ENCODE peak calls at places on chromosomes 4 and X, in four cellular contexts. I is adrenal gland, C is aorta, Y is SJSA1. X is an unnamed sample. For H3K9me3 and H3K4me1, the result is how much of the 10 kb centered on the place peaks cover.

GRCh38 chrX:153878285-153878779 is 7.6 kb downstream of the L1CAM start:
- DNase-seq in I (no peak), C (no peak), Y (no peak), X (no peak)

GRCh38 chrX:41236629-41237028 is 97.3 kb upstream of the DDX3X start:
- DNase-seq in I (no peak), C (no peak), Y (no peak), X (no peak)

GRCh38 chr4:171162478-171162877 is 650.7 kb upstream of the GALNTL6 start:
- DNase-seq in I (no peak), C (no peak), Y (no peak), X (no peak)

GRCh38 chr4:81531410-81531809 is 59.7 kb upstream of the RASGEF1B start:
- DNase-seq in I (no peak), C (no peak), Y (no peak), X (peak)

GRCh38 chr4:36237366-36238353 is 6.7 kb downstream of the ARAP2 start:
- DNase-seq in I (no peak), C (no peak), Y (no peak), X (no peak)

GRCh38 chr4:157687971-157688370 is 467.4 kb downstream of the GRIA2 start:
- DNase-seq in I (no peak), C (no peak), Y (no peak), X (no peak)

GRCh38 chrX:78655642-78656041 is 3.5 kb downstream of the RTL3 start:
- DNase-seq in I (no peak), C (no peak), Y (no peak), X (no peak)

GRCh38 chr4:15232725-15233597 is 194.9 kb upstream of the C1QTNF7 start:
- DNase-seq in I (peak), C (no peak), Y (no peak), X (no peak)

GRCh38 chr4:150828159-150828558 is 186.9 kb downstream of the LRBA start:
- DNase-seq in I (no peak), C (no peak), Y (no peak), X (no peak)

GRCh38 chr4:26060286-26060685 is 146.3 kb downstream of the SMIM20 start:
- DNase-seq in I (no peak), C (no peak), Y (no peak), X (no peak)

GRCh38 chrX:51215266-51215665 is 117.4 kb upstream of the NUDT10 start:
- DNase-seq in I (no peak), C (no peak), Y (no peak), X (no peak)

GRCh38 chr4:105605493-105605892 is 53.1 kb downstream of the ARHGEF38 start:
- DNase-seq in I (no peak), C (no peak), Y (no peak), X (no peak)

GRCh38 chr4:81839347-81840042 is 367.8 kb upstream of the RASGEF1B start:
- DNase-seq in I (no peak), C (no peak), Y (no peak), X (no peak)

GRCh38 chr4:149203256-149204001 is 612.2 kb downstream of the IQCM start:
- DNase-seq in I (peak), C (no peak), Y (no peak), X (peak)

GRCh38 chr4:27490315-27490714 is 629.7 kb downstream of the STIM2 start:
- DNase-seq in I (no peak), C (no peak), Y (no peak), X (no peak)

GRCh38 chrX:71214604-71215334 is 8.3 kb upstream of the GJB1 start:
- DNase-seq in I (no peak), C (no peak), Y (peak), X (no peak)

GRCh38 chr4:69124941-69125340 is 28.7 kb downstream of the UGT2B7 start:
- DNase-seq in I (no peak), C (no peak), Y (no peak), X (no peak)

GRCh38 chrX:53230116-53230515 is 5.1 kb upstream of the KDM5C start:
- DNase-seq in I (no peak), C (no peak), Y (no peak), X (no peak)

GRCh38 chr4:184399505-184399893 is 74.9 kb downstream of the IRF2 start:
- DNase-seq in I (peak), C (no peak), Y (no peak), X (no peak)

GRCh38 chr4:73608677-73609594 is 11.3 kb downstream of the RASSF6 start:
- DNase-seq in I (no peak), C (no peak), Y (no peak), X (no peak)

GRCh38 chr4:44848466-44848865 is 122.1 kb upstream of the GNPDA2 start:
- DNase-seq in I (no peak), C (no peak), Y (no peak), X (no peak)

GRCh38 chrX:19342331-19342906 is 1.3 kb upstream of the PDHA1 start:
- DNase-seq in I (no peak), C (no peak), Y (no peak), X (peak)
- H3K4me3 ChIP-seq in I (no peak), C (no peak), Y (no peak), X (no peak)

GRCh38 chrX:155745792-155746191 is 133.0 kb upstream of the TMLHE start:
- DNase-seq in I (peak), C (peak), Y (no peak), X (peak)
- H3K9me3 ChIP-seq in I (under half), C (under half), Y (under half), X (under half)

DNA sequence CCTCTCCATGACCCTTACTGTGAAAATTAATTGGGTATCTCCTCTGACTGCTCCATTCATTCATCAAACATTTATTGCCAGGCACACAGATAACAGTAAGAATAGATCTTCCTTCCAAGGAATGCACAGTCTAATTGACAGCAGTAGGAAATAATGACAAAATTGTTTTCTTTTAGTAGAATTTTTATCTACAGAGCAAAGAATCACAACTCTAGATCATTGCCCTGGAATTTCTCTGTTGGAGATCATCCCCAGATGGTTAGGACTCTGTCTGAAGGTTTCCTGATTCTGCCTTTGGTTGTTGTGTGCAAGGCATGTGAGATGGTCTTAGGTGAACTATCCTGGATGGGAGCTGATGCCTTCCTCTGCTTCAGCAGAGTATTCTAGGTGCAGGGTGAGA is 395.1 kb upstream of the FAT1 start:
- DNase-seq in I (no peak), C (no peak), Y (no peak), X (no peak)
- H3K4me1 ChIP-seq in I (under half), C (under half), Y (under half), X (under half)

DNA sequence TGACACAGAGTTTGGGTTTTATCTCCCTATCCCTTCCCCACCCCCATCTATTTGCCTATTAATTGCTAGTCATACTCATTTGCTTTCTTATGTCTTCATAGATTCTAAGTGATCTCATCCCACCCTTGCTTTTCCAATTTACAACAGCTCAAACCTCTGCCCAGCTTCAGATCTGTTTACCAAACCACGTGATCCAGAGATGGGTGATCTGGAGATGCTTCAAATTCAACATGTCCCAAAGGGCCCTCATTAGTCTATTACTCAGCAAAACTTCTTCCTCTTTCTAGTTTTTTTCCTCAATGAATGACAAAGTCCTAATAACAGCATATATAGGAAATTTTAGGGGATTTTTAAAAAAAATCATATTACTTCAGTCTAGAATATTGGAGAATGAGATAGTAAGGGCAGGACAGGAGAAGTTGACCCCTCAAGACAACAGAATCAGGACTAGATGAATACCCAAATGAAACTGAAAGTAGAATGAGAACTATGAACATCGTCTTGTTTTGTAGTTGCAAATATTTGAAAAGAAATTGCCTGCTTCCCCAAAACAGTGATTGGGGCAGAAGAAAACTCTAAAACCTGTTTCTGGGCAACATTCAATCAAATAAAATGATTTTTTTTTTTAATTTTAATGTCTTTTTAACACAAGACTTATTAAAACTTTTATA is 127.1 kb downstream of the CFAP299 start:
- DNase-seq in I (no peak), C (no peak), Y (no peak), X (no peak)
- H3K4me3 ChIP-seq in I (no peak), C (no peak), Y (peak), X (no peak)

GRCh38 chrX:118437283-118437682 is 58.3 kb upstream of the DOCK11 start:
- DNase-seq in I (no peak), C (no peak), Y (no peak), X (no peak)
- H3K9me3 ChIP-seq in I (under half), C (under half), Y (under half), X (under half)

GRCh38 chrX:21738145-21738949 is 19.6 kb downstream of the SMPX start:
- DNase-seq in I (no peak), C (no peak), Y (no peak), X (no peak)

GRCh38 chrX:21735753-21736127 is 22.2 kb downstream of the SMPX start:
- DNase-seq in I (no peak), C (no peak), Y (no peak), X (no peak)

GRCh38 chrX:21733705-21734104 is 24.2 kb downstream of the SMPX start:
- DNase-seq in I (no peak), C (no peak), Y (no peak), X (no peak)

GRCh38 chrX:21734175-21734574 is 23.7 kb downstream of the SMPX start:
- DNase-seq in I (no peak), C (no peak), Y (no peak), X (no peak)

DNA sequence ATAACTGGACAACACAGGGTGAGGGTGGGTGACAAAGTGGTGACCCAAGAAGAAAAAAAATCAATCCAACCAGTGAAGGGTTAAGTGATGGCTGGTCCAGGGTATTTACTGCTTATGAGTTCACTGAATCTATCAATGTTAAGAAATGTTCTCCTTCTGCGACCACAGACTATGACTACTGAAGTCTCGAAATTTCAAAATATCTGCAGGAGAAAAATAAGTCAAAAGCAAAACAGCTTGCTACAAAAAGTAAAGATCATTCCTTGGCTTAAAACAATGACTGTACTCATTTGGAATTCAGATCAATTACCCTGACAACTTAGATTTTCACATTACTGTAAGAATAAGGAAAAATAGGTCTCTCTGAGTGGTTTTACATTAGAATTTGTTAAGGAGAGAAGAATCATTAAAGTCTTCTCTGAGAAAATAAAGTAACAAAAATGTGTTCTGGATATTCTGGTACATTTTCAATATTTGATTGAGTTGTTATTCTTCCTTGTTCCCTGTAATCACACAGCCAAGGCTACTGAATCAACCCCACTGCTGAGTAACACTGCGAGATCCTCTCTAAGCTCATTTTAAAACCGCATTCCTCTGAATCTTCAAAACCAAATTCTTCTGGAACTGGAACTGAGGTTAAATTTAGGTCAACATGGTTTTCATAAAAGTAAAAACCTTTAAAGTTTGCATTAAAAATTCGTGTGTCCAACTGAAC is 22.7 kb downstream of the SMPX start:
- DNase-seq in I (no peak), C (no peak), Y (no peak), X (no peak)
- H3K4me1 ChIP-seq in I (under half), C (under half), Y (under half), X (under half)

GRCh38 chrX:118974088-118974907 is at the start of gene LONRF3:
- DNase-seq in I (peak), C (peak), Y (peak), X (peak)

GRCh38 chrX:118973389-118974087 is 880 bp upstream of the LONRF3 start:
- DNase-seq in I (peak), C (peak), Y (no peak), X (no peak)

GRCh38 chrX:118976599-118977340 is 2.4 kb downstream of the LONRF3 start:
- DNase-seq in I (peak), C (peak), Y (peak), X (no peak)

GRCh38 chrX:118975831-118976598 is 1.6 kb downstream of the LONRF3 start:
- DNase-seq in I (peak), C (peak), Y (peak), X (peak)

DNA sequence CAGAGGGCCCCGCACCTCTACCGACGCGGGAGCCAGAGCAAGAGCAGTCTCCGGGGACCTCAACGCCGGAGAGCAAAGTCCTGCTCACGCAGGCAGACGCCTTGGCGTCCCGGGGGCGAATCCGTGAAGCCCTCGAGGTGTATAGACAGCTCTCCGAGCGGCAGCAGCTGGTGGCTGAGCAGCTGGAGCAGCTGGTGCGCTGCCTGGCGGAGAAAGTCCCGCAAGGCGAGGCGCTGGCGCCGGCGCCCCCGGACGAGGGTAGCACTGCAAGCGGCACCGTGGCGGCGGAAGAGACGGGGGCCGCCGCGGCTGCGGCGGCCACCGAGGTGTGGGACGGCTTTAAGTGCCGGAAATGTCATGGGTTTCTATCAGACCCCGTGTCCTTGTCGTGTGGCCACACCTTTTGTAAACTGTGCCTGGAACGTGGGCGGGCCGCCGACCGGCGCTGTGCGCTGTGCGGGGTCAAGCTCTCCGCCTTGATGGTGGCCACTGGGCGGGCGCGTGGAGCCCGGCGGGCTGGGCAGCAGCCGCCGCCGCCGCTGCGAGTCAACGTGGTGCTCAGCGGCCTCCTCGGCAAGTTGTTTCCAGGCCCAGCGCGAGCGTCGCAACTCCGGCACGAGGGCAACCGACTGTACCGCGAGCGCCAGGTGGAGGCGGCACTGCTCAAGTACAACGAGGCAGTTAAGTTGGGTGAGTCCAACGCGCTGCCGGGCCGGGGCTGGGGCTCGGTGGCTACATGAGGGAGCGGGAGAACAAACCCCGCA is 672 bp downstream of the LONRF3 start:
- DNase-seq in I (peak), C (peak), Y (peak), X (peak)
- H3K4me3 ChIP-seq in I (no peak), C (peak), Y (peak), X (peak)

GRCh38 chr4:145339075-145339725 is 142.5 kb upstream of the SMAD1 start:
- DNase-seq in I (no peak), C (no peak), Y (no peak), X (no peak)

DNA sequence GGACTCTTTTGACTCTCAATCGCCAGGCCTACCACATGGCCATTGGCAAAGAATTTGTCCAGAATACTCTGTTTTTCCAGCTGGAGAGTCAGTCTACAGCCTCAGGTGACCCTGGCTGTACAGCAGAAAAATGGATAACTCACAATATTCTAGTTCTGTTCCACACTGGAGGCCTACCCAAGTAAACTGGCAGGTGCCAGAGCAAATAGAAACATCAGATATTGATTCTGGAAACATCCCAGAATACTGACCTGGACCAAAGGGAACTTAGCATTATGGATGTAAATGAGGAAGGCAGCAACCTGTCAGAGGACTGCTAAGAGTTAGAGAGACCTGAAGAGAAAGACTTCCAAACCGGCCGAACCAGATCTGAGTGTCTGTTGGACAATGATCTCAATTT is 147.9 kb upstream of the SMAD1 start:
- DNase-seq in I (no peak), C (no peak), Y (no peak), X (no peak)
- H3K9me3 ChIP-seq in I (under half), C (under half), Y (under half), X (under half)

GRCh38 chr4:155701827-155702226 is 35.2 kb downstream of the GUCY1A1 start:
- DNase-seq in I (no peak), C (no peak), Y (no peak), X (no peak)
- H3K4me1 ChIP-seq in I (under half), C (under half), Y (under half), X (half or more)

X was measured in cardiac muscle cell.